ENCODE peak calls at places on chromosome 10, in nine cellular contexts. V is body of pancreas, C is psoas muscle, W is PC-3, A is neural progenitor cell, D is gastrocnemius medialis, J is heart right ventricle, N is pancreas, Z is H1. Q is an unnamed sample. For H3K4me1, the result is how much of the 10 kb centered on the place peaks cover.

GRCh38 chr10:107631876-107632275 is 467.4 kb upstream of the SORCS1 start:
- DNase-seq in N (no peak), Z (no peak), J (no peak), V (no peak), C (no peak), D (no peak), A (peak), W (no peak), Q (no peak)

GRCh38 chr10:124557648-124558338 is 96.2 kb downstream of the LHPP start:
- DNase-seq in V (peak), D (peak), J (no peak), N (no peak), W (no peak), C (peak), A (no peak), Z (no peak), Q (no peak)

GRCh38 chr10:11064832-11065231 is 47.2 kb downstream of the CELF2 start:
- DNase-seq in Z (no peak), A (no peak), J (no peak), D (no peak), N (no peak), V (no peak), C (no peak), W (no peak), Q (no peak)

GRCh38 chr10:69360485-69361302 is 56.0 kb downstream of the TACR2 start:
- DNase-seq in D (peak), J (peak), V (peak), N (peak), W (peak), Z (no peak), A (no peak), C (peak), Q (peak)

GRCh38 chr10:35462491-35462934 is 126.2 kb downstream of the CCNY start:
- DNase-seq in Z (no peak), D (no peak), C (no peak), V (no peak), A (peak), W (no peak), J (no peak), N (no peak), Q (no peak)

GRCh38 chr10:46286991-46287693 is at the start of gene ANTXRL:
- DNase-seq in C (no peak), Z (no peak), D (no peak), N (peak), J (no peak), A (no peak), V (no peak), W (no peak), Q (no peak)

GRCh38 chr10:80697926-80698325 is 160.2 kb downstream of the SH2D4B start:
- DNase-seq in V (no peak), C (no peak), J (no peak), Z (no peak), D (no peak), N (no peak), A (no peak), W (no peak), Q (no peak)

GRCh38 chr10:46534828-46535524 is 21.5 kb downstream of the GPRIN2 start:
- DNase-seq in W (no peak), V (no peak), C (peak), A (no peak), J (no peak), N (no peak), D (no peak), Z (no peak), Q (no peak)

GRCh38 chr10:43204943-43205671 is 61.8 kb downstream of the RASGEF1A start:
- DNase-seq in V (peak), W (peak), A (peak), J (no peak), C (peak), N (peak), Z (no peak), D (no peak), Q (no peak)

GRCh38 chr10:10432306-10433035 is 585.2 kb upstream of the CELF2 start:
- DNase-seq in C (no peak), N (no peak), D (no peak), J (no peak), W (no peak), A (no peak), Z (no peak), V (no peak), Q (no peak)

GRCh38 chr10:132613566-132614348 is 76.2 kb downstream of the INPP5A start:
- DNase-seq in J (no peak), C (no peak), W (no peak), V (no peak), Z (no peak), D (no peak), N (no peak), A (no peak), Q (no peak)

GRCh38 chr10:123019941-123020703 is 11.3 kb downstream of the ACADSB start:
- DNase-seq in J (no peak), A (no peak), D (no peak), N (no peak), W (no peak), C (no peak), V (no peak), Z (no peak), Q (no peak)

GRCh38 chr10:96176985-96177384 is 46.9 kb downstream of the ZNF518A start:
- DNase-seq in D (no peak), N (no peak), V (no peak), C (no peak), Z (no peak), A (no peak), W (no peak), J (no peak), Q (no peak)

GRCh38 chr10:4267084-4267774 is 482.2 kb upstream of the KLF6 start:
- DNase-seq in J (no peak), A (no peak), D (no peak), N (no peak), Z (no peak), V (no peak), C (no peak), W (no peak), Q (no peak)

GRCh38 chr10:32077896-32078295 is 21.7 kb upstream of the KIF5B start:
- DNase-seq in N (no peak), C (peak), J (peak), D (no peak), V (peak), A (no peak), W (peak), Z (no peak), Q (no peak)

GRCh38 chr10:70761031-70761601 is 24.1 kb downstream of the TBATA start:
- DNase-seq in A (peak), V (no peak), C (no peak), D (no peak), J (no peak), N (no peak), Z (no peak), W (peak), Q (no peak)

GRCh38 chr10:6139470-6139869 is 50.6 kb downstream of the RBM17 start:
- DNase-seq in J (no peak), V (no peak), A (no peak), C (no peak), N (no peak), W (no peak), Z (no peak), D (no peak), Q (no peak)

GRCh38 chr10:93615576-93615975 is 3.2 kb downstream of the PDE6C start:
- DNase-seq in W (no peak), D (no peak), A (no peak), C (no peak), N (no peak), V (no peak), J (no peak), Z (no peak), Q (no peak)

GRCh38 chr10:66587680-66588050 is 338.2 kb upstream of the LRRTM3 start:
- DNase-seq in D (no peak), J (no peak), C (peak), A (no peak), W (no peak), V (no peak), N (no peak), Z (no peak), Q (no peak)

GRCh38 chr10:8602821-8603220 is 548.3 kb downstream of the GATA3 start:
- DNase-seq in Z (no peak), J (no peak), D (no peak), V (no peak), A (no peak), C (no peak), W (no peak), N (no peak), Q (no peak)

GRCh38 chr10:13915710-13916109 is 328.9 kb downstream of the PRPF18 start:
- DNase-seq in V (peak), Z (no peak), D (no peak), N (peak), C (no peak), A (peak), J (no peak), W (no peak), Q (no peak)

GRCh38 chr10:133473270-133473669 is 19.5 kb downstream of the SCART1 start:
- DNase-seq in A (no peak), W (no peak), Z (no peak), D (no peak), N (no peak), V (no peak), J (no peak), C (no peak), Q (no peak)

GRCh38 chr10:61621538-61622150 is 41.1 kb upstream of the CABCOCO1 start:
- DNase-seq in D (no peak), W (peak), V (no peak), N (no peak), C (no peak), A (peak), J (no peak), Z (no peak), Q (no peak)

GRCh38 chr10:132590752-132591121 is 53.1 kb downstream of the INPP5A start:
- DNase-seq in J (no peak), V (no peak), N (peak), A (no peak), W (no peak), Z (no peak), D (no peak), C (no peak), Q (no peak)

GRCh38 chr10:87546221-87546620 is 41.5 kb downstream of the MINPP1 start:
- DNase-seq in N (no peak), W (peak), C (no peak), A (no peak), Z (no peak), V (peak), D (no peak), J (no peak), Q (peak)

GRCh38 chr10:79976999-79977398 is 28.1 kb upstream of the SFTPD start:
- DNase-seq in C (no peak), W (no peak), D (no peak), N (no peak), A (no peak), J (no peak), Z (no peak), V (no peak), Q (no peak)

GRCh38 chr10:37704566-37704965 is 152.8 kb downstream of the ZNF248 start:
- DNase-seq in C (no peak), D (no peak), N (no peak), W (no peak), J (no peak), V (no peak), Z (no peak), A (no peak), Q (no peak)

GRCh38 chr10:33041783-33042437 is 83.9 kb upstream of the ITGB1 start:
- DNase-seq in W (peak), V (peak), N (peak), A (no peak), Z (peak), D (no peak), J (no peak), C (no peak), Q (no peak)

GRCh38 chr10:95373660-95374059 is 82.9 kb upstream of the PDLIM1 start:
- DNase-seq in C (no peak), N (no peak), Z (no peak), D (no peak), W (no peak), A (no peak), J (no peak), V (no peak), Q (no peak)

GRCh38 chr10:62390497-62391176 is 16.5 kb downstream of the ZNF365 start:
- DNase-seq in Z (no peak), W (peak), D (no peak), A (no peak), J (no peak), C (no peak), V (no peak), N (no peak), Q (no peak)

GRCh38 chr10:95319239-95319638 is 28.4 kb upstream of the PDLIM1 start:
- DNase-seq in J (no peak), N (no peak), C (no peak), Z (no peak), D (peak), W (no peak), V (no peak), A (no peak), Q (no peak)

GRCh38 chr10:103040424-103040823 is 122.3 kb downstream of the CNNM2 start:
- DNase-seq in A (no peak), J (no peak), D (no peak), V (no peak), C (no peak), W (peak), Z (no peak), N (no peak), Q (no peak)

GRCh38 chr10:100747826-100748231 is 2.4 kb downstream of the PAX2 start:
- DNase-seq in W (no peak), N (no peak), V (no peak), J (no peak), D (no peak), Z (no peak), A (peak), C (no peak), Q (no peak)

GRCh38 chr10:77165445-77166316 is 471.9 kb downstream of the KCNMA1 start:
- DNase-seq in N (peak), Z (peak), V (peak), A (peak), C (no peak), J (no peak), W (peak), D (peak), Q (peak)

GRCh38 chr10:123587110-123587509 is 79.0 kb upstream of the GPR26 start:
- DNase-seq in J (no peak), A (no peak), V (no peak), D (no peak), Z (no peak), C (no peak), W (no peak), N (no peak), Q (no peak)

GRCh38 chr10:78972160-78972946 is 96.4 kb upstream of the ZMIZ1 start:
- DNase-seq in N (peak), Z (no peak), D (peak), C (peak), W (peak), J (peak), A (peak), V (peak), Q (peak)

GRCh38 chr10:867807-868206 is 63.7 kb downstream of the LARP4B start:
- DNase-seq in Z (no peak), C (no peak), A (no peak), D (no peak), J (no peak), V (no peak), N (no peak), W (no peak), Q (no peak)

GRCh38 chr10:84539244-84539643 is 210.9 kb downstream of the CCSER2 start:
- DNase-seq in D (no peak), N (no peak), A (no peak), Z (no peak), V (no peak), W (no peak), C (no peak), J (no peak), Q (peak)

GRCh38 chr10:43131256-43131655 is 7.0 kb upstream of the CSGALNACT2 start:
- DNase-seq in W (no peak), A (no peak), J (no peak), D (no peak), C (no peak), V (no peak), Z (no peak), N (no peak), Q (peak)

GRCh38 chr10:77156406-77156879 is 481.2 kb downstream of the KCNMA1 start:
- DNase-seq in Z (no peak), N (no peak), V (peak), W (peak), A (no peak), C (no peak), J (no peak), D (no peak), Q (no peak)

DNA sequence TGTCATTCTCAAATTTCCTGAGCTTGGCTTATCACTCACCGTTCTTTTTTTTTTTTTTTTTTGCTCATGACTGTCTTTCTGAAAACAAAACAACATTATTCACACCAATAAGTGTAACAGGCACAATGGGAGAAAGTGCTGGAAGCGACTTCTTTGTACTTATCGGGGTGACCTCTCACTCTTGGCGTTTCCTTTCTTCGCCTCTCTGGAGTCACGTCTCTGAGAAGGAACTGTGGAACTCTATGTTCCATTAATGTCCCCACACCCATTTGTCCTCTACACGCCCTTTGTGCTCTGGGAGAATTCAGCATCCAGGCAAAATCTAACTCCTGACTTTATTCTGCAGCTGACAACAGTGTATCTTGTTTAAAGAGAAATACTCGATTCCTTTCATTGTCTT is 70.8 kb upstream of the FAM204A start:
- DNase-seq in V (no peak), A (no peak), J (no peak), N (no peak), Z (no peak), C (no peak), D (no peak), W (no peak), Q (no peak)
- TF ChIP-seq CTCF in V (no peak), A (no peak), J (no peak), N (no peak), Z (no peak), C (no peak), D (no peak), W (no peak), Q (no peak)

GRCh38 chr10:75294031-75294437 is 58.3 kb upstream of the COMTD1 start:
- DNase-seq in N (no peak), V (no peak), C (no peak), D (no peak), Z (no peak), J (no peak), A (no peak), W (peak), Q (no peak)
- H3K4me3 ChIP-seq in N (no peak), V (no peak), C (peak), D (peak), Z (no peak), J (peak), A (peak), W (peak), Q (no peak)

GRCh38 chr10:58644311-58644710 is 131.6 kb downstream of the BICC1 start:
- DNase-seq in J (no peak), V (no peak), C (no peak), N (no peak), A (no peak), W (no peak), D (no peak), Z (no peak), Q (no peak)
- H3K4me1 ChIP-seq in J (under half), V (under half), C (under half), N (under half), A (under half), W (under half), D (half or more), Z (under half), Q (under half)

GRCh38 chr10:51035344-51035743 is 38.9 kb upstream of the PRKG1 start:
- DNase-seq in D (no peak), C (no peak), W (no peak), N (no peak), V (peak), A (no peak), Z (no peak), J (no peak), Q (peak)

GRCh38 chr10:51030480-51030879 is 43.8 kb upstream of the PRKG1 start:
- DNase-seq in Z (no peak), J (no peak), A (no peak), V (no peak), D (no peak), N (no peak), W (no peak), C (no peak), Q (no peak)

GRCh38 chr10:51034769-51035168 is 39.5 kb upstream of the PRKG1 start:
- DNase-seq in N (no peak), W (no peak), D (no peak), Z (no peak), C (no peak), A (no peak), J (no peak), V (no peak), Q (no peak)

GRCh38 chr10:51029172-51029641 is 45.1 kb upstream of the PRKG1 start:
- DNase-seq in Z (no peak), W (peak), C (no peak), J (no peak), N (no peak), A (no peak), V (no peak), D (no peak), Q (no peak)

DNA sequence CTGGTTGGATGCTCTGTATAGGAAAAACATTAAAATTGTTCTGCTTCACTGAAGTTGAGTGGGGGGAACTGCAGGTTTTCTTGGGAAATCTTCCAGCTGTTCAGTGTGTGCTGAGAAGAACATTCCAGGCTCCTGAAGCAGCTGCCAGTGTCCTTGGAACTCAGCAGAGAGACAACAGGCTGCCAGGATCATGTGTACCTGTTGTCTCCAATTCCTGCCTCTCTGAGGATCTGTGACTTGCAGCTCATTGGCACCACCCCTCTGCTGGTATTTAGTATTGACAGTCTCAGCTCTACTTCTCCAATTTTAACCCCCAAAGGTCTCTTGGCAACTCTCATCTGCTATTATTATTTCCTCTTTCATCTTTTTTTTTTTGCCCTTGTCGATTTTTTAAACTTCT is 42.3 kb upstream of the PRKG1 start:
- DNase-seq in N (peak), D (peak), W (peak), C (no peak), Z (no peak), V (no peak), J (no peak), A (peak), Q (no peak)
- TF ChIP-seq CTCF in N (no peak), D (no peak), W (peak), C (peak), Z (peak), V (no peak), J (no peak), A (no peak), Q (no peak)

GRCh38 chr10:101773923-101774588 is 1.9 kb downstream of the FGF8 start:
- DNase-seq in J (no peak), Z (no peak), D (no peak), V (no peak), A (peak), C (no peak), W (no peak), N (no peak), Q (no peak)

GRCh38 chr10:101777857-101778145 is 1.9 kb upstream of the FGF8 start:
- DNase-seq in A (no peak), J (no peak), C (no peak), Z (no peak), N (no peak), W (peak), V (no peak), D (no peak), Q (no peak)

GRCh38 chr10:101774589-101775272 is 1.2 kb downstream of the FGF8 start:
- DNase-seq in J (no peak), W (no peak), C (no peak), A (peak), Z (no peak), V (no peak), N (no peak), D (no peak), Q (no peak)

GRCh38 chr10:101777085-101777856 is 1.4 kb upstream of the FGF8 start:
- DNase-seq in V (no peak), A (no peak), N (no peak), Z (no peak), D (no peak), J (no peak), W (no peak), C (no peak), Q (no peak)

DNA sequence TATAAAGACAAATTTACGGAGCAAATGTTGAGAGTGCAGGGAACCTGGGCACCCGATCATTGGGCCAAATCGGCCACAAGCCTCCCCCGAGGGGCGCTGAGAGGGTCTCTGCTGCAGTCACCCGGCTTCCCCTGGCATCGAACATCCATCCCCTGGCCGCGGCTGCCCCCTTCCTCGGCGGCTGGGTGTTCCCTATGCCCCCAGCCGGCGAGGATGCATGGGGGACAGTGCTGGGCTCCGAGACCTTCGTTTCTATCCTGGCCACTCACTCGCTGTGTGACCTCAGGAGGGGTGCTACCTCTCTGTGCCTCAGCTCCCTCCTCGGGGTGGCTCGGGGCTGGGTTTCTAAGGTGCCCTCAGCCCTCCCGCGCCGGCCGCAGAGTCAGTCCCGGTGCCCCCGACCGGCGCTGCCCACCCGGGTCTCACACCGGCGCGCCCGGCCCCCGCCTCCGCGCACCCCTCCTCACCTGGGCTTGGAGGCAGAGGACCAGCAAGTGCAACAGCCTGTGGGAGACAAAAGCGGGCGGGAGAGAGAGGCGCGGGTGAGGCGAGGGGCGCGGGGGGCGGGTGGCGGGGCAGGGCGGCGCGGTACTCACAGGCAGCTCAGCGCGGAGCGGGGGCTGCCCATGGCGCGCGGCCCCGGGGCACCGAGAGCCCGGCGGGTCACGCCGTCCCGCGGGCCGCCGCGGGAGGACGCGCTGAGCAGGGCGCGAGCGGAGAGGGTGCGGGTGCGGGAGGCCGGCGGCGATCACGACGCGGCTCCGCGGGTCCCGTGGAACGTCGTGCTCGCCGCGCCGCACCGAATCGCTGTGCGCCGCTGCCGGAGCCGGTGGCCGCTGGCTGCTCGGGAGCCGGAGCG is at the start of gene FGF8:
- DNase-seq in N (no peak), V (no peak), J (no peak), C (no peak), D (no peak), A (peak), Z (no peak), W (no peak), Q (no peak)
- H3K4me3 ChIP-seq in N (peak), V (no peak), J (peak), C (peak), D (peak), A (peak), Z (peak), W (no peak), Q (no peak)

Q was measured in lung.